ENCODE peak calls at places on chromosomes 1 and 21, in six cellular contexts. B is CD8-positive, alpha-beta memory T cell; P is erythroblast; I is lung microvascular endothelial cell; L is left ventricle myocardium inferior; O is WTC11. W is an unnamed sample.

GRCh38 chr1:30779294-30780071 is 21.9 kb upstream of the LAPTM5 start:
- DNase-seq in B (peak), P (peak), I (peak), L (peak), O (peak), W (peak)

GRCh38 chr1:28199328-28200233 is 23.1 kb upstream of the PTAFR start:
- DNase-seq in B (peak), P (no peak), I (no peak), L (no peak), O (no peak), W (no peak)

GRCh38 chr1:150622219-150622975 is 7.0 kb downstream of the ENSA start:
- DNase-seq in B (no peak), P (no peak), I (peak), L (peak), O (peak), W (peak)

GRCh38 chr21:39037807-39038405 is 145.3 kb downstream of the PSMG1 start:
- DNase-seq in B (no peak), P (peak), I (peak), L (no peak), O (peak), W (peak)

GRCh38 chr1:116076831-116077230 is 34.4 kb upstream of the MAB21L3 start:
- DNase-seq in B (no peak), P (no peak), I (no peak), L (no peak), O (no peak), W (no peak)

GRCh38 chr1:224157316-224157715 is 25.7 kb upstream of the DEGS1 start:
- DNase-seq in B (no peak), P (no peak), I (no peak), L (no peak), O (no peak), W (no peak)

GRCh38 chr1:30384286-30385245 is 338.8 kb downstream of the MATN1 start:
- DNase-seq in B (no peak), P (no peak), I (no peak), L (no peak), O (no peak), W (no peak)

GRCh38 chr1:201016943-201017827 is 6.3 kb downstream of the KIF21B start:
- DNase-seq in B (no peak), P (no peak), I (no peak), L (no peak), O (no peak), W (no peak)

GRCh38 chr1:12454406-12455391 is 163.3 kb downstream of the DHRS3 start:
- DNase-seq in B (no peak), P (no peak), I (peak), L (no peak), O (no peak), W (peak)

GRCh38 chr1:205199090-205199930 is 12.2 kb downstream of the DSTYK start:
- DNase-seq in B (no peak), P (no peak), I (no peak), L (no peak), O (no peak), W (no peak)

GRCh38 chr1:63414691-63415090 is 47.3 kb downstream of the ALG6 start:
- DNase-seq in B (no peak), P (no peak), I (no peak), L (no peak), O (no peak), W (no peak)

GRCh38 chr1:45455162-45455561 is 35.8 kb downstream of the TESK2 start:
- DNase-seq in B (no peak), P (no peak), I (no peak), L (no peak), O (no peak), W (no peak)

GRCh38 chr1:153670257-153670858 is 435 bp downstream of the ILF2 start:
- DNase-seq in B (no peak), P (peak), I (peak), L (no peak), O (no peak), W (no peak)

GRCh38 chr1:230812568-230812967 is 55.8 kb downstream of the C1orf198 start:
- DNase-seq in B (no peak), P (no peak), I (no peak), L (no peak), O (no peak), W (no peak)

GRCh38 chr1:62687421-62687902 is 724 bp downstream of the DOCK7 start:
- DNase-seq in B (peak), P (peak), I (peak), L (peak), O (peak), W (peak)

GRCh38 chr1:11736746-11737639 is 1.1 kb downstream of the AGTRAP start:
- DNase-seq in B (peak), P (peak), I (peak), L (peak), O (peak), W (peak)

GRCh38 chr1:199688133-199688676 is 339.3 kb upstream of the NR5A2 start:
- DNase-seq in B (no peak), P (no peak), I (peak), L (no peak), O (no peak), W (peak)

GRCh38 chr1:94044290-94044790 is 76.6 kb downstream of the ABCA4 start:
- DNase-seq in B (no peak), P (peak), I (peak), L (peak), O (no peak), W (peak)

GRCh38 chr1:235136111-235136510 is 7.5 kb upstream of the TOMM20 start:
- DNase-seq in B (no peak), P (no peak), I (peak), L (no peak), O (no peak), W (no peak)

GRCh38 chr1:38451541-38451993 is 405.0 kb upstream of the POU3F1 start:
- DNase-seq in B (no peak), P (no peak), I (no peak), L (no peak), O (no peak), W (no peak)

GRCh38 chr1:159594581-159594980 is 7.0 kb downstream of the APCS start:
- DNase-seq in B (no peak), P (no peak), I (no peak), L (no peak), O (no peak), W (no peak)

GRCh38 chr1:9388628-9389184 is 96.0 kb downstream of the SPSB1 start:
- DNase-seq in B (no peak), P (no peak), I (no peak), L (no peak), O (no peak), W (no peak)

GRCh38 chr1:163076446-163076845 is 7.3 kb downstream of the RGS4 start:
- DNase-seq in B (no peak), P (no peak), I (no peak), L (no peak), O (no peak), W (no peak)

GRCh38 chr1:31315902-31316301 is 19.1 kb downstream of the ZCCHC17 start:
- DNase-seq in B (no peak), P (no peak), I (no peak), L (no peak), O (no peak), W (no peak)

GRCh38 chr1:90534669-90535379 is 182.3 kb downstream of the BARHL2 start:
- DNase-seq in B (no peak), P (no peak), I (no peak), L (no peak), O (no peak), W (no peak)

GRCh38 chr1:235635938-235636663 is 13.5 kb downstream of the GNG4 start:
- DNase-seq in B (no peak), P (no peak), I (no peak), L (no peak), O (no peak), W (no peak)